ENCODE peak calls at places on chromosomes 1 and 21, in six cellular contexts. H is H9, A is H1, C is neural progenitor cell, J is K562, Z is fibroblast of lung. E is an unnamed sample.

GRCh38 chr21:45363921-45364463 is 41.0 kb upstream of the COL18A1 start:
- DNase-seq in H (no peak), A (no peak), C (no peak), J (peak), Z (peak), E (peak)

GRCh38 chr1:219521325-219521724 is 91.6 kb downstream of the ZC3H11B start:
- DNase-seq in H (no peak), A (no peak), C (no peak), J (no peak), Z (no peak), E (no peak)

GRCh38 chr1:180288232-180288818 is 58.3 kb downstream of the LHX4 start:
- DNase-seq in H (no peak), A (no peak), C (no peak), J (no peak), Z (no peak), E (no peak)

GRCh38 chr21:41847066-41847804 is 31.9 kb downstream of the PRDM15 start:
- DNase-seq in H (peak), A (no peak), C (peak), J (peak), Z (no peak), E (no peak)

GRCh38 chr1:48556161-48556850 is 84.3 kb upstream of the SPATA6 start:
- DNase-seq in H (no peak), A (no peak), C (no peak), J (no peak), Z (no peak), E (no peak)

GRCh38 chr1:116737020-116737854 is 17.0 kb upstream of the CD2 start:
- DNase-seq in H (peak), A (peak), C (peak), J (peak), Z (peak), E (no peak)

GRCh38 chr1:1597275-1597930 is 2.5 kb downstream of the FNDC10 start:
- DNase-seq in H (peak), A (peak), C (peak), J (peak), Z (no peak), E (no peak)

GRCh38 chr1:6144622-6145021 is 35.5 kb downstream of the CHD5 start:
- DNase-seq in H (no peak), A (no peak), C (peak), J (no peak), Z (no peak), E (no peak)

GRCh38 chr1:114154963-114155322 is 1.3 kb upstream of the SYT6 start:
- DNase-seq in H (peak), A (no peak), C (peak), J (no peak), Z (peak), E (peak)

GRCh38 chr1:46394872-46395465 is 852 bp downstream of the FAAH start:
- DNase-seq in H (no peak), A (no peak), C (peak), J (no peak), Z (no peak), E (no peak)

GRCh38 chr1:92136316-92136715 is 56.2 kb downstream of the BTBD8 start:
- DNase-seq in H (no peak), A (no peak), C (no peak), J (no peak), Z (peak), E (no peak)

GRCh38 chr1:192821296-192821695 is 12.5 kb downstream of the RGS2 start:
- DNase-seq in H (no peak), A (no peak), C (no peak), J (no peak), Z (no peak), E (no peak)

GRCh38 chr1:6485140-6485936 is 6.1 kb downstream of the PLEKHG5 start:
- DNase-seq in H (no peak), A (no peak), C (peak), J (peak), Z (no peak), E (no peak)

GRCh38 chr1:66752000-66752592 is at the start of gene DYNLT5:
- DNase-seq in H (peak), A (no peak), C (peak), J (no peak), Z (peak), E (peak)

GRCh38 chr1:67889940-67890567 is 56.8 kb upstream of the GNG12 start:
- DNase-seq in H (no peak), A (no peak), C (no peak), J (peak), Z (peak), E (no peak)

GRCh38 chr1:16241116-16241763 is 4.3 kb upstream of the CPLANE2 start:
- DNase-seq in H (no peak), A (no peak), C (no peak), J (no peak), Z (no peak), E (no peak)

GRCh38 chr1:242455052-242455361 is 69.5 kb downstream of the PLD5 start:
- DNase-seq in H (no peak), A (no peak), C (no peak), J (no peak), Z (no peak), E (no peak)
- TF ChIP-seq CTCF in H (no peak), A (no peak), C (no peak), J (no peak), Z (no peak), E (no peak)

GRCh38 chr1:154193821-154194220 is 1.9 kb upstream of the TPM3 start:
- DNase-seq in H (no peak), A (no peak), C (no peak), J (no peak), Z (no peak), E (no peak)
- H3K27ac ChIP-seq in H (no peak), A (no peak), C (no peak), J (no peak), Z (no peak), E (no peak)

GRCh38 chr1:156760092-156760795 is 7.1 kb upstream of the PRCC start:
- DNase-seq in H (no peak), A (no peak), C (peak), J (no peak), Z (no peak), E (no peak)
- H3K9ac ChIP-seq in H (peak), A (no peak), C (no peak), J (no peak), Z (no peak), E (no peak)

GRCh38 chr21:33247596-33247995 is 17.9 kb downstream of the IFNAR2 start:
- DNase-seq in H (no peak), A (no peak), C (no peak), J (no peak), Z (no peak), E (no peak)
- TF ChIP-seq CTCF in H (no peak), A (no peak), C (no peak), J (no peak), Z (no peak), E (no peak)

GRCh38 chr1:41003640-41004220 is 17.8 kb downstream of the SLFNL1 start:
- DNase-seq in H (no peak), A (no peak), C (peak), J (peak), Z (peak), E (peak)

GRCh38 chr1:41009466-41009865 is 12.1 kb downstream of the SLFNL1 start:
- DNase-seq in H (no peak), A (no peak), C (no peak), J (no peak), Z (peak), E (no peak)

GRCh38 chr1:41005876-41006275 is 15.6 kb downstream of the SLFNL1 start:
- DNase-seq in H (no peak), A (no peak), C (no peak), J (no peak), Z (peak), E (no peak)

GRCh38 chr1:41003127-41003639 is 18.3 kb downstream of the SLFNL1 start:
- DNase-seq in H (no peak), A (no peak), C (no peak), J (no peak), Z (no peak), E (no peak)

DNA sequence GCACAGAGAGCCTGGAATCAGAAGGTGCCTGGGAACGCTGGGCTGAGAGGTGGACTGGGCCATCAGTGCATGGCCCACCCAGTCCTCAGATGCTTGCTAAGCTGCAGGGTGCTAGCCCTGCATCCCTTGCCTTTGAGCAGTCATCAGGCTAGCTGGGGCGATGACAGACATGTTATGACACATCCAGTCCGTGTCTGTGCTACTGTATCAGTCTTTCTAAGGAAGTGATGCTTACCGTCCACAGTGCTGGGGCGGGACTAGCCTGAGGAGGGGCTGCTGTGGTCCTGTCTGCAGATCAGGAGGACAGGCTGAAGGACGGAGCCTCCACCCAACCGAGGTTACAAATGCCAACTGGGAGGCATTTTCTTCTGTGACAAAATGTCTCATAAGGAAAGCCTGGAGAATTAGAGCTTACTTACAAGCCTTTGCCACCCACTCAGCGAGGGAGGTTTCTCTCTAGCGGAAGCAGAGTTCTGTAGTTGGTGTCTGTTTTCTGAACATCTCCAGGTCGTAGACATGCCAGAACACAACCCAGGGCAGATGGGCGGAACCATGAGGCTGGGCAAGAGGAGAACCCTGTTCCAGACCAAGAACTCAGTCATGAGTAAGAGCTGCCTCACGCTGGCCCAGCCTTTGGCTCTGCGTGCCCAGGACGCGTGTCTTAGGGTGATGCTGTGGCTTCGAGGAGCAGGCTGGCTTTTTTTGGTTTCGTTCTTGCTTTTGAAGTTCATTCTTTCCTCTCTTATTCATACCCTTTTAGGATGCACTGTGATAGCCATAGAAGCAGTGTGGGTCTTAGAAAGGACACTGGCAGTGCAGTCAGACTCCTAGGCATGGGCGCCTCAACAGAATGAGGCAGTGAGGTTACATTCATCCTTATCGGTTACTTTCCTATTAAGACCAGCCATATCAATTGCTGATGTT is 14.3 kb downstream of the SLFNL1 start:
- DNase-seq in H (no peak), A (no peak), C (no peak), J (no peak), Z (peak), E (no peak)
- H3K27ac ChIP-seq in H (no peak), A (no peak), C (no peak), J (no peak), Z (no peak), E (no peak)

DNA sequence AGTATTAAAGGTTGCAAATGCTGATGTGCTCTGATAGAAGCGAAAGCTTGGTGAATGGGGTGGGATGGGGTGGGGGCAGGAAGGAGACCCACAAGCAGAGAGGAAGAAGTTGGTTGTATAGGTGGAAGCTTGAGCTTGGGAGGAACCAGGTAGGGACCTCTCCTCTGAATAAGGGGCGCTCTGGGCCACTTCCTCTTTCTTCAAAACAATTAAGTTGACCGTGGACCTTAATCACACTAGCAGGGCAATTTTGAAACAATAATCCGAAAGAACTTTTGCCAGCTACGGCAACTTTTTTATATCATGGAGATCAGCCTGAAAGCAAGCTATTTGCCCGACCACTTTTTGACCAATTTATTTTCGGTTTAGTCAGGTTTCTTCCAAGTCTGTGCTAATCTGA is 1.9 kb upstream of the DYRK1A start:
- DNase-seq in H (no peak), A (no peak), C (no peak), J (no peak), Z (no peak), E (no peak)
- H3K9ac ChIP-seq in H (no peak), A (peak), C (no peak), J (peak), Z (no peak), E (peak)

GRCh38 chr1:65113298-65113697 is 34.7 kb upstream of the AK4 start:
- DNase-seq in H (no peak), A (no peak), C (no peak), J (no peak), Z (peak), E (no peak)

GRCh38 chr1:65114312-65114711 is 33.7 kb upstream of the AK4 start:
- DNase-seq in H (no peak), A (no peak), C (no peak), J (no peak), Z (peak), E (no peak)

GRCh38 chr1:65109515-65109914 is 38.5 kb upstream of the AK4 start:
- DNase-seq in H (no peak), A (no peak), C (no peak), J (no peak), Z (no peak), E (no peak)

GRCh38 chr1:65108025-65108692 is 39.8 kb upstream of the AK4 start:
- DNase-seq in H (no peak), A (no peak), C (no peak), J (no peak), Z (no peak), E (no peak)

DNA sequence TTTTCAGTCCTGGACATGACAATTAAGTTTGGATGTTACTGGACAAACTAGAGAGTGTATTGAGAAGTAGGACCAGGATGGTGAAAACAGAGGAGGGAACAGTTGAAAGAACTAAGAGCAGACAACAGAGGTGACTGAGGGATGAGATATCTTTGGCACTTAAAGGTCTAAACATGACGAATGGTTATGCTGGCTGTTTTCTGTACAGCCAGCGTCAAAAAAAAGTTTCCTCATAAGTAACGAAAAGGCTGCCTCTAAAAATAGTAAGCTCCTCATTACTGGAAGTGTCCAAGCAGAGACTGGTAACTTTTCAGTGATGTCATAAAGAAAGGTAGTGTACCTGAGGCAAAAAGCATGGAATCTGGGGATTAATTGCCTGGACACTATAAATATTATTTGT is 35.2 kb upstream of the AK4 start:
- DNase-seq in H (no peak), A (no peak), C (no peak), J (no peak), Z (no peak), E (no peak)
- TF ChIP-seq CTCF in H (no peak), A (no peak), C (no peak), J (no peak), Z (no peak), E (no peak)